ENCODE peak calls at places on chromosome 2, in eight cellular contexts. D is sigmoid colon, E is gastrocnemius medialis, J is astrocyte, N is OCI-LY7, R is K562, I is psoas muscle, L is colonic mucosa. C is an unnamed sample. For H3K4me1, the result is how much of the 10 kb centered on the place peaks cover.

GRCh38 chr2:140586379-140586778 is 1544.4 kb downstream of the LRP1B start:
- DNase-seq in R (no peak), E (no peak), J (no peak), N (peak), L (peak), D (no peak), I (no peak), C (peak)

GRCh38 chr2:176653856-176654443 is 384.7 kb downstream of the MTX2 start:
- DNase-seq in D (peak), J (peak), N (peak), L (peak), E (peak), R (peak), I (peak), C (peak)

GRCh38 chr2:232981767-232982360 is 31.2 kb downstream of the NGEF start:
- DNase-seq in N (no peak), E (no peak), I (no peak), D (no peak), R (no peak), L (peak), J (no peak), C (peak)

GRCh38 chr2:173884403-173884802 is 80.8 kb downstream of the SP3 start:
- DNase-seq in J (peak), R (peak), E (peak), I (peak), N (peak), D (peak), L (peak), C (peak)

GRCh38 chr2:232875256-232876070 is 5.4 kb downstream of the SNORC start:
- DNase-seq in J (no peak), L (peak), N (no peak), D (peak), R (no peak), I (peak), E (no peak), C (peak)

GRCh38 chr2:102107741-102108070 is 34.8 kb upstream of the IL1R1 start:
- DNase-seq in J (peak), I (no peak), N (no peak), E (no peak), D (no peak), L (peak), R (no peak), C (no peak)

GRCh38 chr2:18378020-18378653 is 182.3 kb downstream of the RDH14 start:
- DNase-seq in E (no peak), D (no peak), I (no peak), R (peak), L (peak), N (peak), J (no peak), C (peak)

GRCh38 chr2:96531872-96532505 is 4.6 kb upstream of the ARID5A start:
- DNase-seq in E (peak), D (peak), J (peak), N (no peak), L (peak), I (peak), R (peak), C (peak)

GRCh38 chr2:113197347-113198047 is 23.7 kb downstream of the PSD4 start:
- DNase-seq in L (no peak), R (no peak), E (no peak), I (no peak), J (no peak), D (no peak), N (no peak), C (no peak)

GRCh38 chr2:192151848-192152247 is 42.9 kb downstream of the TMEFF2 start:
- DNase-seq in I (no peak), L (no peak), J (peak), D (no peak), R (no peak), N (no peak), E (no peak), C (no peak)

GRCh38 chr2:64773461-64774118 is 119.9 kb upstream of the SERTAD2 start:
- DNase-seq in J (no peak), N (no peak), L (no peak), D (no peak), R (no peak), E (no peak), I (no peak), C (no peak)

GRCh38 chr2:38376346-38376682 is 759 bp downstream of the ATL2 start:
- DNase-seq in D (no peak), L (peak), J (peak), I (no peak), E (no peak), N (peak), R (peak), C (peak)

GRCh38 chr2:200985806-200986205 is 22.3 kb upstream of the ORC2 start:
- DNase-seq in R (no peak), N (no peak), E (no peak), I (no peak), J (peak), D (no peak), L (no peak), C (no peak)

GRCh38 chr2:36615214-36615613 is 17.2 kb upstream of the FEZ2 start:
- DNase-seq in J (no peak), R (peak), D (no peak), L (no peak), E (no peak), I (no peak), N (no peak), C (peak)

GRCh38 chr2:141557329-141558098 is 573.3 kb downstream of the LRP1B start:
- DNase-seq in L (no peak), J (peak), D (no peak), N (no peak), E (no peak), I (no peak), R (no peak), C (no peak)

GRCh38 chr2:24840962-24841945 is 48.0 kb downstream of the CENPO start:
- DNase-seq in D (no peak), J (no peak), I (peak), N (no peak), R (no peak), L (no peak), E (no peak), C (no peak)

GRCh38 chr2:25586726-25587144 is 86.6 kb downstream of the DTNB start:
- DNase-seq in N (no peak), E (no peak), L (no peak), J (peak), D (no peak), I (no peak), R (no peak), C (no peak)

GRCh38 chr2:240465268-240465764 is 29.9 kb downstream of the GPC1 start:
- DNase-seq in I (peak), N (no peak), E (peak), L (peak), J (no peak), D (peak), R (no peak), C (no peak)

GRCh38 chr2:217254111-217254510 is 394.2 kb upstream of the TNP1 start:
- DNase-seq in R (no peak), J (no peak), L (no peak), I (no peak), D (no peak), E (no peak), N (no peak), C (no peak)

GRCh38 chr2:101679037-101679726 is 18.3 kb upstream of the MAP4K4 start:
- DNase-seq in R (no peak), D (no peak), L (no peak), N (no peak), E (no peak), I (no peak), J (peak), C (no peak)

GRCh38 chr2:121832992-121833732 is 77.7 kb downstream of the TSN start:
- DNase-seq in E (no peak), I (no peak), D (no peak), J (no peak), L (no peak), R (no peak), N (no peak), C (no peak)

GRCh38 chr2:174138161-174138560 is 110.2 kb downstream of the OLA1 start:
- DNase-seq in D (no peak), R (peak), E (no peak), N (peak), J (no peak), I (no peak), L (no peak), C (peak)

GRCh38 chr2:157032019-157032418 is 225.5 kb upstream of the GALNT5 start:
- DNase-seq in I (no peak), N (no peak), R (no peak), E (no peak), J (peak), L (no peak), D (no peak), C (no peak)

GRCh38 chr2:131092409-131093065 is 723 bp downstream of the FAM168B start:
- DNase-seq in I (no peak), E (no peak), R (no peak), J (no peak), N (no peak), L (peak), D (no peak), C (no peak)

GRCh38 chr2:32910883-32911598 is 35.7 kb upstream of the LTBP1 start:
- DNase-seq in I (no peak), L (no peak), R (no peak), J (peak), N (peak), E (no peak), D (no peak), C (no peak)

GRCh38 chr2:7083580-7084509 is 166.6 kb downstream of the RNF144A start:
- DNase-seq in D (no peak), E (no peak), J (peak), R (peak), N (peak), L (no peak), I (no peak), C (peak)

GRCh38 chr2:50885948-50886347 is 146.0 kb downstream of the NRXN1 start:
- DNase-seq in J (no peak), I (no peak), D (no peak), L (no peak), N (no peak), E (no peak), R (no peak), C (no peak)

GRCh38 chr2:83827618-83828017 is 631.5 kb downstream of the SUCLG1 start:
- DNase-seq in J (no peak), I (no peak), R (no peak), D (no peak), E (no peak), N (no peak), L (no peak), C (no peak)

GRCh38 chr2:231182500-231182899 is 15.9 kb upstream of the ARMC9 start:
- DNase-seq in L (no peak), J (no peak), N (no peak), E (no peak), I (no peak), D (no peak), R (peak), C (peak)

GRCh38 chr2:220117010-220117409 is 489.6 kb downstream of the SLC4A3 start:
- DNase-seq in D (no peak), E (no peak), I (no peak), N (no peak), R (no peak), L (no peak), J (no peak), C (no peak)

GRCh38 chr2:237692601-237693079 is 65.3 kb downstream of the LRRFIP1 start:
- DNase-seq in J (no peak), E (no peak), D (peak), R (peak), N (peak), I (peak), L (no peak), C (peak)

GRCh38 chr2:186848873-186849578 is at the start of gene ZSWIM2:
- DNase-seq in E (peak), I (peak), R (no peak), L (peak), J (peak), D (peak), N (no peak), C (peak)

GRCh38 chr2:197777823-197778407 is 7.2 kb downstream of the BOLL start:
- DNase-seq in E (no peak), N (peak), D (no peak), L (no peak), J (peak), I (no peak), R (no peak), C (peak)

GRCh38 chr2:25615920-25616319 is 57.5 kb downstream of the DTNB start:
- DNase-seq in R (no peak), L (no peak), N (no peak), D (no peak), I (no peak), J (no peak), E (no peak), C (no peak)

GRCh38 chr2:30362468-30363081 is 84.5 kb upstream of the LCLAT1 start:
- DNase-seq in I (no peak), L (no peak), N (no peak), J (peak), R (no peak), D (no peak), E (no peak), C (no peak)

GRCh38 chr2:9779572-9780264 is 63.6 kb upstream of the TAF1B start:
- DNase-seq in N (peak), R (no peak), D (no peak), J (no peak), I (no peak), L (no peak), E (no peak), C (peak)

GRCh38 chr2:177822941-177823340 is 249.6 kb downstream of the PDE11A start:
- DNase-seq in L (no peak), R (no peak), J (no peak), D (no peak), E (no peak), N (no peak), I (no peak), C (no peak)

GRCh38 chr2:74526649-74527230 is 709 bp upstream of the DQX1 start:
- DNase-seq in N (no peak), I (no peak), D (no peak), E (no peak), R (no peak), L (no peak), J (no peak), C (no peak)
- H3K4me1 ChIP-seq in N (under half), I (under half), D (under half), E (under half), R (under half), L (under half), J (under half), C (under half)

DNA sequence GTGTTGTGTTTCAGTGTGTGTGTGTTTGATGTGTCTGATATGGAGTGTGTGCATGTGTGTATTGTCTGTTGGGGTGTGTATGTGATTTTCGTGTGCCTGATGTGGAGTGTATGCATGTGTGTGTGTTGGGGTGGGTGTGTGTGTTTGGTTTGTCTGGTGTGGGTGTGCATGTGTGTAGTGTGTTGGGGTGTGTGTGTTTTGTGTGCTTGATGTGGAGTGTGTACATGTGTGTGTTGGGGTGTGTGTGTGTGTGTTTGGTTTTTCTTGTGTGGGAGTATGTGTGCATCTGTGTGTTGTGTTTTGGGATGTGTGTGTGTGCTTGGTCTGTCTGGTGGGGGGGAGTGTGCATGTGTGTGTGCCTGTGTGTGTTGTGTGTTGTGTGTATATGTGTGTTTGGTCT is 247.4 kb upstream of the ST6GAL2 start:
- DNase-seq in J (no peak), E (no peak), N (no peak), D (no peak), R (no peak), L (no peak), I (no peak), C (no peak)
- TF ChIP-seq CTCF in J (no peak), E (no peak), N (no peak), D (no peak), R (no peak), L (no peak), I (no peak), C (no peak)

DNA sequence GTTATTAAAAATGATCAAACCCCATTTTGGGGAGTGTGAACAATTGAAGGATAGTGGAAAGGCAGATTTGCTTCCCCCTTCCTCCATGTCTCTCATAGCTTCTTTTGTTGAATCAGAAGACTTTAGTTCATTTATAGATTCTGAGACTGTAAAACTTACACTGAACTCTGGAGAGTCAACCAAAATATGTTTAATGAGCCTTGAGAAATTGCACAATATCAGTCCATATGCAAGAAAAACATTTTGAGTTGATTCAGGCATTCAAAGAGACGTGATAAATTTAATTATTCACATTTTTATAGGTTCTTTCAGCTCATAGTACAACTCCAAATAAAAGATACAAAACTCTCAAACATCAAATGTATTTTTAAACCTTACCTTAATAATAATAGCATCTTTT is 354.4 kb upstream of the SPRED2 start:
- DNase-seq in L (no peak), D (no peak), N (no peak), R (no peak), I (no peak), J (no peak), E (no peak), C (no peak)
- H3K4me1 ChIP-seq in L (under half), D (under half), N (under half), R (under half), I (under half), J (under half), E (under half), C (under half)

GRCh38 chr2:137676348-137676747 is 287.9 kb upstream of the HNMT start:
- DNase-seq in N (no peak), J (no peak), L (no peak), I (no peak), E (no peak), R (no peak), D (no peak), C (no peak)

GRCh38 chr2:137675584-137676327 is 288.5 kb upstream of the HNMT start:
- DNase-seq in E (no peak), L (no peak), J (no peak), D (no peak), R (no peak), I (no peak), N (no peak), C (no peak)

GRCh38 chr2:137672961-137673552 is 291.2 kb upstream of the HNMT start:
- DNase-seq in I (no peak), J (no peak), R (no peak), D (no peak), N (no peak), L (no peak), E (no peak), C (no peak)

GRCh38 chr2:137674991-137675390 is 289.3 kb upstream of the HNMT start:
- DNase-seq in E (no peak), D (no peak), N (no peak), J (no peak), L (no peak), I (no peak), R (no peak), C (no peak)

GRCh38 chr2:137677466-137677865 is 286.8 kb upstream of the HNMT start:
- DNase-seq in E (no peak), I (no peak), L (no peak), R (no peak), N (peak), J (no peak), D (no peak), C (no peak)
- TF ChIP-seq CTCF in E (no peak), I (no peak), L (no peak), R (no peak), N (peak), J (no peak), D (no peak), C (peak)

DNA sequence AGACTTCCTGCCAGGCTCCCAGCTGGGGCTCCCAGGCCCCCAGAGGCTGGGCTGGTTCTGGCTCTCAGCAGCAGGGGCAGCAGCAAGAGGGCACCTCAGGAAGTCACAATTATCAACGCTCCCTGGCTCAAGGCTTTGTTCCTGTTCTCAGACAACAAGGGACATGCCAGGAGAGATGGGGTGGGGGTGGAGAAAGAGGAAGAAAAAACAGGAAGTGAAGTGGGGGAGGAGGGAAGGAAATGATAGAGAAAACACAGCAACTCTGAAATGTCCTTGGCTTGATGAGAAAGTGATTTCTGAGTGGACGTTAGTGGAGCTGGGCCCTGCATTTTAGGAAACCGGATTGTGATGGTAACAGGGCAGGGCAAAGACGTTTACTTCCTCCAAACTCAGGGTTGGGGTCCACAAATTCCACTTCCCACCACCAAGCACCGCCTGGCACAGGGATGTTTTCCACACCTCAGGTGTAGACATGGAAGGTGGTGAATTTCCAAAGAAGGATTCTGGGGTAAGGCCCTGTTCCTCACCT is 40.4 kb downstream of the CYRIA start:
- DNase-seq in N (peak), D (no peak), J (no peak), L (no peak), I (peak), E (no peak), R (no peak), C (peak)
- H3K4me1 ChIP-seq in N (half or more), D (under half), J (under half), L (under half), I (half or more), E (under half), R (under half), C (under half)

GRCh38 chr2:229715895-229716507 is 1.6 kb upstream of the DNER start:
- DNase-seq in N (peak), R (no peak), J (no peak), I (no peak), L (peak), D (no peak), E (no peak), C (peak)
- TF ChIP-seq CTCF in N (peak), R (peak), J (peak), I (no peak), L (peak), D (no peak), E (no peak), C (peak)

GRCh38 chr2:28357055-28357454 is 35.6 kb upstream of the FOSL2 start:
- DNase-seq in R (no peak), D (no peak), N (no peak), E (no peak), I (no peak), L (no peak), J (no peak), C (no peak)

GRCh38 chr2:28358668-28359201 is 33.9 kb upstream of the FOSL2 start:
- DNase-seq in N (no peak), R (no peak), L (no peak), D (no peak), J (no peak), I (peak), E (no peak), C (no peak)

GRCh38 chr2:28356095-28356911 is 36.4 kb upstream of the FOSL2 start:
- DNase-seq in J (peak), L (peak), I (peak), R (peak), D (peak), N (no peak), E (peak), C (peak)

GRCh38 chr2:28359222-28360065 is 33.2 kb upstream of the FOSL2 start:
- DNase-seq in D (no peak), L (peak), R (peak), E (no peak), N (peak), I (peak), J (peak), C (no peak)

DNA sequence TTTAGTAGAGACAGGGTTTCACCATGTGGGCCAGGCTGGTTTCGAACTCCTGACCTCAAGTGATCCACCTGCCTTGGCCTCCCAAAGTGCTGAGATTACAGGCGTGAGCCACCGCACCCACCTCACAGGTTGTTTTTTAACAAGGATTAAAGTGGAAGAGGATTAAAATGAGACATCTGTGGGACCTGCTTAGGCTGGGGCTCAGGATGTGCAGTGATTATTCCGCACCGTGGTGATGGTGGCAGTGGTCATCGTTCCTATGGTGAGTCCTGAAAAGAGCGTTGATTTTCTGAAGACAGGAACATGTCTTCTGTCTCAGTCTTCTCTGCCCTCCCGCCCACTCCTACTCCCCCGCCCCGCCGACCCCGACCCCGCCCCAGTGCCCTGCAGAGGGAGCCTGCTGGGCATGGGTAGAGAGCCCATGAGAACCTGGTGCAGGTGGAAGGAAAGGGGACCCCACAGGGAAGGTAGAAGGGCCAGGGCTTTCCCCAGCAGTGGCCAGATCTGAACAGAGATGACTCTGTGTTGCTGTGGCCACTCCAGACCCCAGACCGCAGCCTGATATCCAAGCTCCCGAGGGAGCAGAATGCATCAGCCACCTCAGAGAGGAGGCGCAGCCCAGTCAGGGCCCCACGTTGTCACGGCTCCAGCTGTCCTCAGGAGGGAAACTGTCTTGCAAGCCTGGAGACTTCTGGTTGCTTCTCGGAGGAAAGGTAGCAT is 34.5 kb upstream of the FOSL2 start:
- DNase-seq in L (no peak), I (peak), N (no peak), E (no peak), R (no peak), D (no peak), J (no peak), C (no peak)
- H3K4me1 ChIP-seq in L (under half), I (under half), N (under half), E (under half), R (half or more), D (under half), J (under half), C (under half)

C was measured in endodermal cell.